ENCODE peak calls at places on chromosomes 4 and X, in seven cellular contexts. O is IMR-90, J is A549, G is ascending aorta, X is tibial nerve, C is astrocyte, U is heart left ventricle. Q is an unnamed sample.
A peak's percentile ranks its signal among the peaks of the same experiment; 100 is the strongest.

GRCh38 chrX:9708086-9708485 is 57.6 kb downstream of the GPR143 start:
- DNase-seq in O (no peak), J (no peak), G (no peak), X (no peak), C (no peak), U (no peak), Q (no peak)

GRCh38 chr4:8107146-8107657 is 51.4 kb downstream of the ABLIM2 start:
- DNase-seq in O (no peak), J (no peak), G (no peak), X (no peak), C (no peak), U (no peak), Q (no peak)

GRCh38 chr4:177511611-177512010 is 69.4 kb upstream of the AGA start:
- DNase-seq in O (no peak), J (no peak), G (no peak), X (no peak), C (no peak), U (no peak), Q (peak; percentile 70)

GRCh38 chr4:186936496-186937375 is 213.1 kb upstream of the FAT1 start:
- DNase-seq in O (peak; percentile 88), J (peak; percentile 87), G (no peak), X (no peak), C (peak; percentile 85), U (no peak), Q (no peak)

GRCh38 chr4:171588146-171588545 is 225.1 kb upstream of the GALNTL6 start:
- DNase-seq in O (no peak), J (no peak), G (no peak), X (no peak), C (no peak), U (no peak), Q (no peak)

GRCh38 chr4:110626532-110627153 is 3.8 kb upstream of the PITX2 start:
- DNase-seq in O (no peak), J (no peak), G (no peak), X (no peak), C (no peak), U (no peak), Q (no peak)

GRCh38 chrX:17710836-17711235 is 26.5 kb upstream of the SCML1 start:
- DNase-seq in O (peak; percentile 5), J (no peak), G (no peak), X (no peak), C (peak; percentile 9), U (no peak), Q (no peak)

GRCh38 chrX:50097121-50097520 is 103.7 kb downstream of the AKAP4 start:
- DNase-seq in O (no peak), J (no peak), G (no peak), X (no peak), C (no peak), U (no peak), Q (no peak)

GRCh38 chrX:15903186-15903681 is 48.6 kb upstream of the AP1S2 start:
- DNase-seq in O (no peak), J (no peak), G (no peak), X (no peak), C (no peak), U (no peak), Q (no peak)

GRCh38 chrX:69429339-69430014 is 74.6 kb upstream of the NALF2 start:
- DNase-seq in O (no peak), J (no peak), G (no peak), X (no peak), C (no peak), U (peak; percentile 31), Q (no peak)

GRCh38 chr4:163332526-163333405 is at the start of gene NPY1R:
- DNase-seq in O (peak; percentile 73), J (peak; percentile 73), G (peak; percentile 88), X (peak; percentile 73), C (peak; percentile 66), U (peak; percentile 43), Q (peak; percentile 65)

GRCh38 chr4:85166318-85166717 is 199.8 kb upstream of the WDFY3 start:
- DNase-seq in O (no peak), J (peak; percentile 14), G (no peak), X (no peak), C (no peak), U (no peak), Q (no peak)

GRCh38 chrX:96183843-96184242 is 500.8 kb upstream of the DIAPH2 start:
- DNase-seq in O (peak; percentile 1), J (peak; percentile 11), G (no peak), X (peak; percentile 4), C (no peak), U (no peak), Q (no peak)

GRCh38 chrX:153511784-153512500 is 5.5 kb upstream of the ATP2B3 start:
- DNase-seq in O (no peak), J (no peak), G (no peak), X (no peak), C (no peak), U (no peak), Q (no peak)

GRCh38 chr4:151014521-151015457 is at the start of gene LRBA:
- DNase-seq in O (peak; percentile 21), J (peak; percentile 74), G (peak; percentile 82), X (peak; percentile 57), C (peak; percentile 26), U (peak; percentile 81), Q (peak; percentile 87)

GRCh38 chr4:153733751-153734448 is 25.9 kb downstream of the RNF175 start:
- DNase-seq in O (no peak), J (no peak), G (no peak), X (no peak), C (no peak), U (no peak), Q (no peak)

DNA sequence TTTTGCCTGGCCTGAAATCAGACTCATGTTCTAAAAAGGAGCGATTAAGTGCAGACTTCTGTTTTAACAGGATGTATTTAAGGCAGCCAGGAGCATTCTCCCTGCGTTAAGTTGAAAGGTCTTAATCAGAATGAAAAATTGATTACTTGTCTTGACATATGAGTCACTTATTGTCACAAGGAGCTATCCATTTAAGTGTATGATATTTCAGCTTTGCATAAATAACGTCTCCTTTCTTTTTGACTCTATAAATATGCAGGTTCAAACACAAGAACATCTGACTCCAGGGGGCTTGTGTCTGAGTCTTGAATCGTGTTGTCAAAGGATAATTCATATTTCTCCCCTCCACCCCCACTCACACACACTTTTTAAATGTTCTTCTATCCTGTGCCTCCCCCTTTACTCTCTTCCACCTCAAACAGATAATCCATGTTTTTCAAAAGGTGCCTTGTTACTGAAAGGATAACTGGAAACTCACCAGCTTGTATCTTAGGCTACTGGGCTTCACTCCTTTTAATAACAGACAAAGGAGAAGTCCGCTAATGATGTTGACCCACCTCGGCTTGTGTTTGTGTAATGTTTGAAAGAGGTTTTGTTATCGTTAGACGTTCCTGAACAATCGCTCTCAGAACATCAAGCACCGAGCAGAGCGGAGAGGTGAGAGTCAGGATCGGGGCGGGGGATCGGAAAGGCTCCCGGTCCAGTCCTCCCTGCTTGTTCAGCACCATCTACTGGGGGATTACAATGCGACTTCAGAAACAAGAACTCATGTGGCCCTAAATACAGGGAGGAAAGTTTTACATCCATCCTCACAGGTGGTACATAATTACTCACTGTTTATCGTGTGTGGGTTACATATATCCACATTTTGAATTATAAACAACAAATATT is 107.5 kb upstream of the RPL34 start:
- DNase-seq in O (peak; percentile 66), J (peak; percentile 11), G (no peak), X (peak; percentile 31), C (peak; percentile 56), U (peak; percentile 25), Q (no peak)
- TF ChIP-seq CTCF in O (peak; percentile 56), J (no peak), G (no peak), X (no peak), C (peak; percentile 51), U (peak; percentile 41), Q (no peak)

GRCh38 chr4:77145806-77146425 is 11.1 kb upstream of the CCNG2 start:
- DNase-seq in O (no peak), J (no peak), G (no peak), X (no peak), C (no peak), U (no peak), Q (no peak)

GRCh38 chr4:77149789-77150188 is 7.2 kb upstream of the CCNG2 start:
- DNase-seq in O (no peak), J (no peak), G (no peak), X (no peak), C (no peak), U (no peak), Q (no peak)

GRCh38 chr4:77148081-77148480 is 8.9 kb upstream of the CCNG2 start:
- DNase-seq in O (no peak), J (no peak), G (no peak), X (no peak), C (no peak), U (no peak), Q (no peak)

GRCh38 chr4:77146426-77147399 is 10.3 kb upstream of the CCNG2 start:
- DNase-seq in O (no peak), J (peak; percentile 15), G (no peak), X (no peak), C (peak; percentile 26), U (no peak), Q (no peak)

DNA sequence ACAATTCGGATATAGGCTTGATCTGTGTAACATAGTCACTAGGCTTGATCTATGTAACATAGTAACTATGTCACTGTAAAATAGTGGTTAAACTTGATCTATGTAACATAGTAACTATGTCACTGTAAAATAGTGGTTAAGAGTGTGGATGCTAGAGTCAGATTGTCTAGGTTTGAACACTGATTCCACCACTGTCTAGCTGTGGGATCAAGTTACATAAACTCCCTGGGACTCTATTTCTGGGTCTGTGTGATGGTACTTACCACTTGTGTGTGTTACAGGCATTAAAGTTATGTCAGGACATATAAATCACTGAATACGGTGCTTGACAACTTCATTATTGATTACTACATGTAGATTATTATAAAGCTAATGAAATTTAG is 9.6 kb upstream of the CCNG2 start:
- DNase-seq in O (peak; percentile 18), J (no peak), G (no peak), X (no peak), C (no peak), U (no peak), Q (no peak)
- H3K4me1 ChIP-seq in O (no peaks in the 10 kb centered on the region), J (peaks cover 19% of the 10 kb centered on the region), G (no peaks in the 10 kb centered on the region), X (peaks cover 9% of the 10 kb centered on the region), C (no peaks in the 10 kb centered on the region), U (no peaks in the 10 kb centered on the region), Q (no peaks in the 10 kb centered on the region)

GRCh38 chrX:123422875-123423274 is 238.8 kb downstream of the GRIA3 start:
- DNase-seq in O (peak; percentile 13), J (peak; percentile 31), G (no peak), X (peak; percentile 5), C (no peak), U (peak; percentile 15), Q (no peak)
- TF ChIP-seq CTCF in O (peak; percentile 48), J (peak; percentile 49), G (peak; percentile 69), X (no peak), C (peak; percentile 67), U (peak; percentile 45), Q (peak; percentile 37)

DNA sequence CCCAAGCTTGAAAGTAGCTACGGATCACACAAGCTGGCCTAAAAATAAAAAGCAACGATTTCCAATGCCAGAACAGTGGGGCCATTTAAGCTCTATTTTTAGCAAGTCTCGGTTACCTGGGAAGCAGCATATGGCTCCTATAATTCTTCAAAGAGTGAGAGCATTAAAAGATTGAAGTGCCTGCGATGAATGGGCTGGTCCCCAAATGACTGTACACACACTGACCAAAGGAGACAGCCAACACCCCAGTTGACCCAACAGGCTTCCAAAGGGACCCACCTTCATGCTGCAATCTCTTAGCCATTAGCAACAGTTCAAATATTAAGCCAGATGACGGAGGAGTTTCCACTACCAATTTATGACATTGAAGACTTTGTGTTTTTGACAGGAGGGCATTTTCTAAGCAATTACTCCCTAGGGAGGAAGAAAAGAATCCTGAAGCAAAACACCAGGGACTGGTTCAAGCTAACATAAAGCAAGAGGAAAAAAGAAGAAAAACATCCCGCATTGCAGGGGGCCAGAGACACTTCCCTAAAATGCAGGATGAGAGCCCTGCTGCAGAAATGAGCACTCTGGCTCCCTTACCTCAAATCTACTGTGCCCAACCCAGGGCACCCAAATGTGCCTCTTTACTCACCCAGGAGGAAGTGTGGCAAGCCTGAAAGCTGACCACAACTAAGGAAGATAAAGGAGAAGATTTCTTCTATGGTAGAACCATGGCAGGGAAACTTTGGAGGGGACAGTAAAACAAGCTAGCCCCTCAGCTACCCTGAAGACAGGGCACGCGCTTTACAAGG is 21.6 kb downstream of the SH3KBP1 start:
- DNase-seq in O (no peak), J (no peak), G (no peak), X (peak; percentile 7), C (no peak), U (no peak), Q (no peak)
- H3K4me1 ChIP-seq in O (peaks cover 13% of the 10 kb centered on the region), J (peaks cover 11% of the 10 kb centered on the region), G (no peaks in the 10 kb centered on the region), X (peaks cover 4% of the 10 kb centered on the region), C (peaks cover 6% of the 10 kb centered on the region), U (no peaks in the 10 kb centered on the region), Q (no peaks in the 10 kb centered on the region)

Q was measured in stomach.